ENCODE peak calls at places on chromosomes 16 and 17, in four cellular contexts. Z, G, P and T are unnamed samples. For H3K4me1, the result is how much of the 10 kb centered on the place peaks cover.

GRCh38 chr17:70375406-70375805 is 206.1 kb downstream of the KCNJ2 start:
- DNase-seq in Z (no peak), G (peak), P (no peak), T (no peak)

GRCh38 chr17:77363821-77364361 is 223.1 kb downstream of the SEC14L1 start:
- DNase-seq in Z (no peak), G (peak), P (peak), T (no peak)

GRCh38 chr17:42685831-42686230 is 3.5 kb downstream of the CNTNAP1 start:
- DNase-seq in Z (no peak), G (peak), P (no peak), T (no peak)

GRCh38 chr17:46802831-46803230 is 15.7 kb downstream of the WNT3 start:
- DNase-seq in Z (no peak), G (no peak), P (no peak), T (no peak)

GRCh38 chr17:48427598-48427997 is 2.4 kb downstream of the SKAP1 start:
- DNase-seq in Z (no peak), G (no peak), P (no peak), T (no peak)

GRCh38 chr17:73851921-73852320 is 207.7 kb upstream of the SDK2 start:
- DNase-seq in Z (no peak), G (no peak), P (no peak), T (peak)

GRCh38 chr16:29848420-29849297 is 14.4 kb downstream of the CDIPT start:
- DNase-seq in Z (peak), G (peak), P (peak), T (peak)

GRCh38 chr16:12245088-12245922 is 268.8 kb downstream of the SNX29 start:
- DNase-seq in Z (no peak), G (no peak), P (no peak), T (no peak)

GRCh38 chr16:46762583-46762982 is 14.4 kb upstream of the MYLK3 start:
- DNase-seq in Z (peak), G (no peak), P (no peak), T (peak)

GRCh38 chr17:74282587-74283370 is 8.7 kb downstream of the DNAI2 start:
- DNase-seq in Z (peak), G (no peak), P (no peak), T (no peak)

GRCh38 chr17:34899892-34900291 is 61.4 kb downstream of the CCT6B start:
- DNase-seq in Z (no peak), G (no peak), P (no peak), T (no peak)

DNA sequence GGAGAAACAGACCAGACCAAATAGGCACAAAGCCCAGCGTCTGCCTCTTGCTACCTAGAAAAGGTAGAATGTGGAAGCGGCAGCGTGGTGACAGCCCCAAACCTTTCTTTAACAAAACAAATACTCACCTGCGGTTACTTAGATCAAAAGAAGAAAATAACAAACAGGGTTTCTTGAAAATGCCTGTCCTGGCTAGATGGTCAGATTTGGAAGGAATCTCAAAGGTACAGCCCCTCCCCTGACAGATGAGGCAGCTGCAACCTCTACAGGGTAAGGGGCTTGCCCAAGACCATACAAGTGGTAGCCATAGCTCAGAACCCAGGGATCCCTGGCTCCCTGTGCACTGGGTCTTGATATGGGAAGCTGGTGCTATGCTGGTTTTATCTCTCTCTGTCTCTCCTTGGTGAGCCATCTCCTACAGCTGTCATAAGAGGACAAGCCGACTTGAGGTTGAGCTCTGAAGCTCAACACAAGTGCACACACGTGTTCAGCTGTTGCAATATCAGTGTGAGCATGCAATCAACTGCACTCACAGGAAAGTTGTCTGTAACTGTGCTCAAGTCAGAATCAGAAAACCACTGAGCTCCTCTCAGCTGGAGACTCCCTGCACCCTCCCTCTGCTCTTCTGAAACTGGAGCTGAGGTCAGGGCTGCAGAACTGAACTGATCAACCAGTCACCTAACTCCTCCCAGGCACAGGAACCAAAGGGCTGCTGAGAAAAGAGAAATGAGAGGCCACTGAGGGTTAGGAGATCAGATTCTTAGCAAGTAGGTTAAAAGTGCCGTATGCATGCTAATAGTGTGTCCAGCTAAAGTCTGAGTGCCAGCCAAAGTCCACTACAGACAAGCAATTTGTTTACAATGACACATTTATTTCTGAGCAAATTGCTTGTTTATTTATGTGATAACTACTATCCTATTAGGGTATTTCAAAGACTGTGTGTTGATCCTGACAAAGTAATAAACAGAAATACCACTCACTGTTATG is 6.1 kb upstream of the RNF157 start:
- DNase-seq in Z (no peak), G (no peak), P (no peak), T (no peak)
- H3K4me1 ChIP-seq in Z (under half), G (under half), P (under half), T (under half)

GRCh38 chr16:86856946-86857586 is 278.7 kb downstream of the FOXL1 start:
- DNase-seq in Z (no peak), G (no peak), P (no peak), T (no peak)
- TF ChIP-seq CTCF in Z (no peak), G (no peak), P (no peak), T (no peak)

GRCh38 chr17:50100480-50100883 is 5.3 kb downstream of the PDK2 start:
- DNase-seq in Z (no peak), G (no peak), P (no peak), T (no peak)

GRCh38 chr17:50099003-50099402 is 3.9 kb downstream of the PDK2 start:
- DNase-seq in Z (no peak), G (no peak), P (no peak), T (no peak)

GRCh38 chr17:50102164-50102991 is 7.2 kb downstream of the PDK2 start:
- DNase-seq in Z (no peak), G (no peak), P (peak), T (no peak)

GRCh38 chr17:50101346-50102163 is 6.4 kb downstream of the PDK2 start:
- DNase-seq in Z (no peak), G (peak), P (no peak), T (no peak)

GRCh38 chr17:50100921-50101345 is 5.8 kb downstream of the PDK2 start:
- DNase-seq in Z (no peak), G (peak), P (no peak), T (no peak)
- H3K4me1 ChIP-seq in Z (under half), G (under half), P (under half), T (under half)

DNA sequence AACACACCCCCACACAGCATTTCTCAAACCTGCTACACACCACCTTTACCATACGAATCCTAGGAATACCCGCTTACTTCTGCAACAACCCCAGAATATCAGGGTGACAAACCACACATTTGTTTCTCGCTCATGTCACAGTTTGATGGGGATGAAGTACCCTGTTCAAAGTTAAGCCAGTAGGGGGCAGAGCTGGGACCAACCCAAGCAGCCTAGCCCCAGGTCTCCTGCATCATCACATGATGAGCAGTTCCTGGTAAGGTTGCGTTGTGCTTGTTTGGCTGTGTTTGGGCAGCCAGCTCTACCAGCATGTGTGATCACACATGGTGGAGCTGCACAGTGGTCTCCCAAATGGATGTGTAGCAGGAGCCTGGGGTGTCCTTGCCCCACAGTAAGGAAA is 103.6 kb upstream of the C16orf82 start:
- DNase-seq in Z (no peak), G (peak), P (no peak), T (no peak)
- TF ChIP-seq CTCF in Z (no peak), G (peak), P (peak), T (peak)

GRCh38 chr17:40346768-40347154 is 17.8 kb downstream of the GJD3 start:
- DNase-seq in Z (no peak), G (no peak), P (no peak), T (no peak)
- H3K4me1 ChIP-seq in Z (half or more), G (under half), P (half or more), T (under half)